ENCODE peak calls at places on chromosomes 7 and 10, in five cellular contexts. One of them, this sample, is unnamed.

GRCh38 chr7:77157446-77157845 is 35.0 kb downstream of the CCDC146 start:
- DNase-seq in A549: no peak
- DNase-seq in AG10803: peak; percentile 7
- DNase-seq in GM12864: peak; percentile 15
- DNase-seq in CD8-positive, alpha-beta T cell: no peak
- DNase-seq in this sample: peak; percentile 2

GRCh38 chr7:149753370-149754233 is 19.8 kb downstream of the ZNF467 start:
- DNase-seq in CD8-positive, alpha-beta T cell: no peak
- DNase-seq in A549: peak; percentile 65
- DNase-seq in AG10803: peak; percentile 33
- DNase-seq in GM12864: no peak
- DNase-seq in this sample: no peak

GRCh38 chr10:109934958-109935793 is 11.9 kb upstream of the XPNPEP1 start:
- DNase-seq in A549: no peak
- DNase-seq in GM12864: no peak
- DNase-seq in CD8-positive, alpha-beta T cell: no peak
- DNase-seq in AG10803: peak; percentile 68
- DNase-seq in this sample: no peak

GRCh38 chr7:29099896-29100847 is 46.2 kb downstream of the CPVL start:
- DNase-seq in A549: no peak
- DNase-seq in AG10803: no peak
- DNase-seq in CD8-positive, alpha-beta T cell: no peak
- DNase-seq in GM12864: no peak
- DNase-seq in this sample: no peak

GRCh38 chr10:11867497-11867896 is 44.3 kb downstream of the PROSER2 start:
- DNase-seq in GM12864: no peak
- DNase-seq in CD8-positive, alpha-beta T cell: no peak
- DNase-seq in A549: no peak
- DNase-seq in AG10803: no peak
- DNase-seq in this sample: no peak

GRCh38 chr10:126972622-126973414 is 67.6 kb downstream of the DOCK1 start:
- DNase-seq in A549: peak; percentile 72
- DNase-seq in AG10803: peak; percentile 90
- DNase-seq in CD8-positive, alpha-beta T cell: no peak
- DNase-seq in GM12864: no peak
- DNase-seq in this sample: no peak

GRCh38 chr10:26860026-26860541 is 674 bp downstream of the ABI1 start:
- DNase-seq in AG10803: peak; percentile 75
- DNase-seq in GM12864: no peak
- DNase-seq in CD8-positive, alpha-beta T cell: peak; percentile 70
- DNase-seq in A549: peak; percentile 67
- DNase-seq in this sample: peak; percentile 31

GRCh38 chr7:116884691-116885090 is 22.3 kb downstream of the CAPZA2 start:
- DNase-seq in AG10803: no peak
- DNase-seq in CD8-positive, alpha-beta T cell: no peak
- DNase-seq in A549: no peak
- DNase-seq in GM12864: no peak
- DNase-seq in this sample: no peak

GRCh38 chr10:1410469-1411395 is 326.6 kb downstream of the ADARB2 start:
- DNase-seq in GM12864: no peak
- DNase-seq in CD8-positive, alpha-beta T cell: no peak
- DNase-seq in A549: no peak
- DNase-seq in AG10803: no peak
- DNase-seq in this sample: no peak

GRCh38 chr7:48250441-48250951 is 79.2 kb downstream of the ABCA13 start:
- DNase-seq in GM12864: no peak
- DNase-seq in AG10803: peak; percentile 6
- DNase-seq in A549: no peak
- DNase-seq in CD8-positive, alpha-beta T cell: no peak
- DNase-seq in this sample: no peak

GRCh38 chr10:93083743-93084539 is 10.2 kb downstream of the CYP26A1 start:
- DNase-seq in GM12864: no peak
- DNase-seq in A549: no peak
- DNase-seq in CD8-positive, alpha-beta T cell: no peak
- DNase-seq in AG10803: no peak
- DNase-seq in this sample: no peak

DNA sequence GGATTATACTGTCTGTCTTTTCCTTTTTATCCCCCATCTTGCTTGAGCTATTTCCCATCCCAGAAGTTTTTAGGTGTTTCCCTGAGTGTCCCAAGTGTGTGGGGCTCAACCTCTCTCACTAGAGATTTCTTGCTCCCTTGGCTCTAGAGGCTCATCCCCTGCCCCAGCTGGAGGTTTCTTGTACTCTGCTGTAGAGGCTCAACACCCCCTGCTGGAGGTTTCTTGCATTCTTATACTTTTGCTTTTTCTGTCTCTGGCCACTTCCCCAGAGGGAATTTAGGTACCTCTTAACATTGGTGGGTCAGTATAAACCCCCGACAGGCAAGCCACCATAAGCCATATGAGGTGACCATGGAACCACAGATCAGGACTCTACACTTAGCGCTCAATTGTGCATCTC is 114.2 kb upstream of the FAM3C start:
- DNase-seq in GM12864: no peak
- DNase-seq in AG10803: no peak
- DNase-seq in A549: peak; percentile 6
- DNase-seq in CD8-positive, alpha-beta T cell: peak; percentile 15
- DNase-seq in this sample: no peak
- TF ChIP-seq CTCF in GM12864: peak; percentile 7
- TF ChIP-seq CTCF in AG10803: no peak
- TF ChIP-seq CTCF in A549: no peak
- TF ChIP-seq CTCF in CD8-positive, alpha-beta T cell: peak; percentile 28
- TF ChIP-seq CTCF in this sample: no peak

DNA sequence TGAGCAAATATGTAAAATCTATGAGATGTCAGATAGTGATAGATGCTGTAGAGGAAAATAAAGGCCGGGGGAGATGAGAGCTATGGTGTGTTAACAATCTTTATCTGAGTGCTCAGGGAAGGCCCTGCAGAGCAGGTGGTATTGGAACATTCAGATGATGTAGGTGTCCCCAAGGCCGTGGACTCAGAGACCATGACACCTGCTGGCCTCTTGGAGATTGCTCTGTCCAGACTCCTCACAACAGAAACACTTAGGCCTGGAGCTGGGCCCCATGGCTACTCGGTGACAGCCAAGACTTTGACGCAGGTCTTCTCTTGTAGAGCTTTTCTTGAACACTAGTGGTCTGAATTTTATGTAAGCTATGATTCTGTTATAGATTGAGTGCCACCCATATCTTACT is 13.3 kb downstream of the AKR1E2 start:
- DNase-seq in AG10803: no peak
- DNase-seq in A549: peak; percentile 30
- DNase-seq in CD8-positive, alpha-beta T cell: no peak
- DNase-seq in GM12864: no peak
- DNase-seq in this sample: no peak
- TF ChIP-seq CTCF in AG10803: no peak
- TF ChIP-seq CTCF in A549: no peak
- TF ChIP-seq CTCF in CD8-positive, alpha-beta T cell: no peak
- TF ChIP-seq CTCF in GM12864: no peak
- TF ChIP-seq CTCF in this sample: no peak

DNA sequence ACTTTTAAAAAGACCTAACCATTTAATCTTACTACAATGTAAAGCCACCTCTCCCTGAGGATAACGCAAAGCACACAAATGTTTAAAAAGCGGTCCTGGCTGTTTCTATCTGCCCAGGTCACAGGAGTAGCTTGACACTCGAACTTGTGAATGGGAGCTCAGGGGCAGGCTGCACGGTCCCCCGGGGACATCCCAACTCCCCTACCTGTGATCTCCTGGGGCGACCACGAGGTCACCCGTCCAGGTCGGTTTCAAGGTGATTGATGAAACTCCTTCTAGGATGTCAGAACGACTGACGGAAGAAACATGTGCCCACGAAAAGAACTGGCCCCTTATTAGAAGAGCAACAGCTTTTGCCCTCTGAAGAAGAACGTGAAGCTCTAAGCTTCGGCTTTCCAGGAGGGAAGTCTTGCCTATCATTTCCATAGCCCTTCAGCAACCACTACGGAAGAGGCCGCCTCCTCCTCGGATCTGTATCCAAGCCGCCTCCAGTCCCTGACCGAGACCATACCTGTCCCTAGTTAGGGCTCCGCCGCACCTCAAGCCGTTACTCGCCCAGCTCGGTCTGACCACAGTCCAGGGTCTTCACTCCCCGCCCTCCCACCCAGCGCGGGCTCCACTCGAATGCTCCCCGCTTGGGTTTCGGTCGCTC is 449 bp downstream of the CYCS start:
- DNase-seq in CD8-positive, alpha-beta T cell: peak; percentile 28
- DNase-seq in A549: peak; percentile 12
- DNase-seq in AG10803: peak; percentile 30
- DNase-seq in GM12864: no peak
- DNase-seq in this sample: no peak
- TF ChIP-seq CTCF in CD8-positive, alpha-beta T cell: no peak
- TF ChIP-seq CTCF in A549: no peak
- TF ChIP-seq CTCF in AG10803: no peak
- TF ChIP-seq CTCF in GM12864: no peak
- TF ChIP-seq CTCF in this sample: no peak

GRCh38 chr10:125699562-125700143 is 16.7 kb upstream of the TEX36 start:
- DNase-seq in CD8-positive, alpha-beta T cell: no peak
- DNase-seq in GM12864: no peak
- DNase-seq in AG10803: no peak
- DNase-seq in A549: no peak
- DNase-seq in this sample: no peak

GRCh38 chr10:125698599-125698998 is 15.6 kb upstream of the TEX36 start:
- DNase-seq in CD8-positive, alpha-beta T cell: no peak
- DNase-seq in A549: peak; percentile 17
- DNase-seq in AG10803: no peak
- DNase-seq in GM12864: no peak
- DNase-seq in this sample: no peak

GRCh38 chr10:125694874-125695273 is 11.9 kb upstream of the TEX36 start:
- DNase-seq in CD8-positive, alpha-beta T cell: no peak
- DNase-seq in GM12864: no peak
- DNase-seq in AG10803: peak; percentile 89
- DNase-seq in A549: peak; percentile 71
- DNase-seq in this sample: no peak

DNA sequence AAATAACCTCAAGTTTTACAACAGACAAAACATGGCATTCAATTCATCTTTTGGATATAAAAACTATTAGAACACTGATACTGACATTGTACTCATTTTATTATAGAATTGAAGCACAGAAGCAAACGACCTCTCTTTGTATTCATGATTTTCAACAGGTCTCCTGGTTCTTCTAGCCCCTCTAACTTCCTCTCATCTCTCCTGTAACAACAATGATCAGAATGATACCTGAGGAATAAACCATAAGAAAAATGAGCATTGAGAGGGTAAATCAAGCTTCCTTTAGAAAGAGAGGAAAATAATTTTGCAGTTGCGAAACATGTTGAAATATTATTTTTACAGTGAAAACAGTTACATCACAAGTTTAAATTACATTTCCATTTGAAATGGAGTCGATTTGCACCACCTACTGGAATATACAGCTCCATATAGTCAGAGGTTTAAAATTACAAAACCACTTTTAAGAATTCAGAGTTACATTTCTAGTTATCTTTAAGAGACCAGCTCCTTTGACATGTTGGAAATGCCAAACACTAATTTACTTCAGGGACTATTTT is 17.5 kb upstream of the TEX36 start:
- DNase-seq in A549: peak; percentile 27
- DNase-seq in AG10803: peak; percentile 49
- DNase-seq in CD8-positive, alpha-beta T cell: no peak
- DNase-seq in GM12864: no peak
- DNase-seq in this sample: no peak
- TF ChIP-seq CTCF in A549: peak; percentile 43
- TF ChIP-seq CTCF in AG10803: peak; percentile 57
- TF ChIP-seq CTCF in CD8-positive, alpha-beta T cell: no peak
- TF ChIP-seq CTCF in GM12864: no peak
- TF ChIP-seq CTCF in this sample: no peak

GRCh38 chr7:90520484-90520883 is 51.0 kb downstream of the PTTG1IP2 start:
- DNase-seq in AG10803: peak; percentile 3
- DNase-seq in A549: no peak
- DNase-seq in GM12864: no peak
- DNase-seq in CD8-positive, alpha-beta T cell: no peak
- DNase-seq in this sample: no peak
- TF ChIP-seq CTCF in AG10803: peak; percentile 39
- TF ChIP-seq CTCF in A549: no peak
- TF ChIP-seq CTCF in GM12864: peak; percentile 19
- TF ChIP-seq CTCF in CD8-positive, alpha-beta T cell: no peak
- TF ChIP-seq CTCF in this sample: peak; percentile 23

GRCh38 chr7:26155531-26156375 is 3.8 kb downstream of the NFE2L3 start:
- DNase-seq in GM12864: no peak
- DNase-seq in CD8-positive, alpha-beta T cell: no peak
- DNase-seq in AG10803: peak; percentile 34
- DNase-seq in A549: no peak
- DNase-seq in this sample: no peak
- TF ChIP-seq CTCF in GM12864: no peak
- TF ChIP-seq CTCF in CD8-positive, alpha-beta T cell: no peak
- TF ChIP-seq CTCF in AG10803: no peak
- TF ChIP-seq CTCF in A549: no peak
- TF ChIP-seq CTCF in this sample: no peak

DNA sequence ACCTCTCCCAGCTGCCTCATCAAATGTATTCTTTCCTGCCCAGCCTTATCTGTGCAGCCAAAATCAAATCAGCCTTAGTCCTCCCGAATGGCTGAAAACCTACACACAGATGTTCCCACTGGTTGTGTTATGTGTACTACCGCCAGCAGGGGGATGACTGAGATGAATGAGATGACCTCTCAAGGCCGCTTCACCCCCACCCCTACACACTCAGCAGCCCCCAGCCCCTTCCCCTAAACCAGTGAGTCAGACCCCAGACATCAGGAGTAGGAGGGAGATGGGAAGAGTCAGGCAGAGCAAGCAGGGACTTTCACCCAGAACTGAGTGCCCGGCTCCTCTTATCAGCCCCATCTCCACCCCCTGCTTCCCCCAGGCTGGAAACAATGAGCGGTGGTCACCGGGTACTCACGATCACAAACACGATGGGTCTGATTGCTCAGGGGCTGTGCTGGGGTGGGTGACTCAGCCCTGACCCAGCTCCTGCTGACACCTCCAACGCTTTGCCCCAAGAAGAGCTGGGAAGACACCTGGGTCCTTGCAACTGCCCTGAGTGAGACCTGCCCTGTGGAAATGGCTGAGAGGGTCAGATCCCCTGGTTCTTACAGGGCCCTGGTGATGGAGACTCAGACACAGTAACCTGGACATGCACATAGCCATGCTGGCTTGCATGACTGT is 6.6 kb upstream of the C10orf105 start:
- DNase-seq in CD8-positive, alpha-beta T cell: peak; percentile 54
- DNase-seq in AG10803: peak; percentile 29
- DNase-seq in GM12864: no peak
- DNase-seq in A549: peak; percentile 55
- DNase-seq in this sample: peak; percentile 66
- TF ChIP-seq CTCF in CD8-positive, alpha-beta T cell: peak; percentile 47
- TF ChIP-seq CTCF in AG10803: peak; percentile 53
- TF ChIP-seq CTCF in GM12864: peak; percentile 67
- TF ChIP-seq CTCF in A549: peak; percentile 47
- TF ChIP-seq CTCF in this sample: peak; percentile 48